ENCODE peak calls at places on chromosomes 11 and 22, in six cellular contexts. Z is activated gamma-delta T cell treated with anti-CD3 and anti-CD28 coated beads, Interleukin-2, amount 50 U/mL, for 16 hours; Q is NCI-H1436 treated with DMSO at 0.1 percent for 48 hours; B is fibroblast of pulmonary artery; V is HFFc6; D is endothelial cell. P is an unnamed sample.

GRCh38 chr11:2193099-2193886 is 21.7 kb upstream of the TH start:
- DNase-seq in Q (no peak), D (no peak), Z (no peak), V (no peak), B (no peak), P (peak)

GRCh38 chr11:116124916-116125714 is 620.9 kb upstream of the CADM1 start:
- DNase-seq in B (no peak), D (no peak), V (no peak), Q (no peak), Z (no peak), P (no peak)

GRCh38 chr11:73931039-73931645 is 19.7 kb upstream of the DNAJB13 start:
- DNase-seq in D (peak), Q (peak), B (peak), Z (no peak), V (peak), P (peak)

GRCh38 chr11:82939456-82939855 is 37.9 kb downstream of the DDIAS start:
- DNase-seq in B (no peak), Q (no peak), V (no peak), Z (no peak), D (no peak), P (no peak)

GRCh38 chr11:62142921-62143320 is 19.1 kb downstream of the INCENP start:
- DNase-seq in Q (no peak), Z (no peak), B (no peak), D (no peak), V (no peak), P (no peak)

GRCh38 chr11:2258501-2259465 is 11.6 kb downstream of the ASCL2 start:
- DNase-seq in D (no peak), V (no peak), B (no peak), Q (no peak), Z (no peak), P (peak)

GRCh38 chr11:123546515-123546914 is 107.9 kb downstream of the SCN3B start:
- DNase-seq in D (no peak), Q (no peak), B (peak), V (peak), Z (no peak), P (no peak)

GRCh38 chr11:102438311-102439062 is 14.1 kb downstream of the TMEM123 start:
- DNase-seq in V (no peak), D (no peak), Q (no peak), B (no peak), Z (no peak), P (no peak)

GRCh38 chr22:22893077-22893805 is 5.6 kb downstream of the IGLL5 start:
- DNase-seq in V (no peak), B (no peak), D (no peak), Q (no peak), Z (no peak), P (no peak)

GRCh38 chr22:49795521-49795920 is 32.2 kb downstream of the BRD1 start:
- DNase-seq in Q (no peak), Z (no peak), V (no peak), B (no peak), D (no peak), P (no peak)

GRCh38 chr11:36278531-36279245 is 10.5 kb downstream of the COMMD9 start:
- DNase-seq in D (no peak), Z (no peak), Q (no peak), B (no peak), V (no peak), P (no peak)

GRCh38 chr11:94639901-94640721 is 72.9 kb downstream of the PIWIL4 start:
- DNase-seq in Z (no peak), Q (no peak), V (no peak), D (no peak), B (no peak), P (peak)

GRCh38 chr11:65538232-65538914 is 13.5 kb downstream of the SCYL1 start:
- DNase-seq in D (no peak), Q (no peak), V (no peak), Z (no peak), B (no peak), P (no peak)

GRCh38 chr11:27239305-27239942 is 123.6 kb downstream of the CCDC34 start:
- DNase-seq in B (no peak), V (no peak), Z (no peak), D (no peak), Q (no peak), P (no peak)

GRCh38 chr22:29477919-29478318 is 2.1 kb upstream of the NEFH start:
- DNase-seq in D (no peak), Z (no peak), B (no peak), V (no peak), Q (no peak), P (no peak)

GRCh38 chr11:101955701-101956100 is 39.4 kb upstream of the ANGPTL5 start:
- DNase-seq in Q (no peak), D (no peak), V (no peak), Z (no peak), B (no peak), P (no peak)

GRCh38 chr11:128318856-128319474 is 268.4 kb downstream of the ETS1 start:
- DNase-seq in V (no peak), D (no peak), Q (no peak), B (no peak), Z (peak), P (no peak)

GRCh38 chr11:110830344-110831141 is 118.3 kb upstream of the ARHGAP20 start:
- DNase-seq in D (no peak), B (no peak), Q (no peak), Z (no peak), V (no peak), P (no peak)

GRCh38 chr11:111417011-111417765 is 38.1 kb upstream of the POU2AF1 start:
- DNase-seq in D (no peak), V (no peak), B (no peak), Q (no peak), Z (no peak), P (no peak)

GRCh38 chr11:78149646-78150045 is 10.2 kb upstream of the ALG8 start:
- DNase-seq in Z (no peak), B (peak), V (peak), D (no peak), Q (no peak), P (no peak)

GRCh38 chr11:71103266-71103665 is 149.1 kb downstream of the SHANK2 start:
- DNase-seq in B (peak), Z (no peak), Q (no peak), D (no peak), V (no peak), P (no peak)

GRCh38 chr11:93888026-93888425 is 37.6 kb upstream of the VSTM5 start:
- DNase-seq in B (no peak), Q (no peak), V (no peak), Z (no peak), D (no peak), P (peak)

GRCh38 chr11:105975128-105975527 is 46.9 kb downstream of the MSANTD4 start:
- DNase-seq in D (no peak), Q (no peak), B (no peak), V (no peak), Z (no peak), P (no peak)